ENCODE peak calls at places on chromosomes 1 and 21, in five cellular contexts. One of them, this sample, is unnamed. For H3K27me3, the result is how much of the 10 kb centered on the place peaks cover.

GRCh38 chr21:41808846-41809245 is 42.0 kb upstream of the RIPK4 start:
- DNase-seq in left ventricle myocardium inferior: no peak
- DNase-seq in CD8-positive, alpha-beta T cell: no peak
- DNase-seq in thoracic aorta: no peak
- DNase-seq in heart left ventricle: no peak
- DNase-seq in this sample: no peak

GRCh38 chr1:220432408-220432807 is 95.5 kb upstream of the MARK1 start:
- DNase-seq in left ventricle myocardium inferior: no peak
- DNase-seq in CD8-positive, alpha-beta T cell: no peak
- DNase-seq in heart left ventricle: no peak
- DNase-seq in thoracic aorta: no peak
- DNase-seq in this sample: no peak

GRCh38 chr21:39669485-39669884 is 56.7 kb downstream of the B3GALT5 start:
- DNase-seq in thoracic aorta: no peak
- DNase-seq in CD8-positive, alpha-beta T cell: no peak
- DNase-seq in heart left ventricle: no peak
- DNase-seq in left ventricle myocardium inferior: no peak
- DNase-seq in this sample: no peak

GRCh38 chr1:183687546-183688279 is 34.6 kb upstream of the APOBEC4 start:
- DNase-seq in heart left ventricle: no peak
- DNase-seq in thoracic aorta: no peak
- DNase-seq in left ventricle myocardium inferior: no peak
- DNase-seq in CD8-positive, alpha-beta T cell: no peak
- DNase-seq in this sample: no peak

GRCh38 chr1:18962121-18962721 is 5.7 kb upstream of the IFFO2 start:
- DNase-seq in left ventricle myocardium inferior: no peak
- DNase-seq in thoracic aorta: no peak
- DNase-seq in CD8-positive, alpha-beta T cell: no peak
- DNase-seq in heart left ventricle: no peak
- DNase-seq in this sample: no peak

GRCh38 chr1:200776949-200777348 is 38.3 kb downstream of the CAMSAP2 start:
- DNase-seq in CD8-positive, alpha-beta T cell: no peak
- DNase-seq in heart left ventricle: no peak
- DNase-seq in thoracic aorta: no peak
- DNase-seq in left ventricle myocardium inferior: no peak
- DNase-seq in this sample: no peak

GRCh38 chr1:4770713-4771112 is 116.3 kb downstream of the AJAP1 start:
- DNase-seq in left ventricle myocardium inferior: no peak
- DNase-seq in thoracic aorta: no peak
- DNase-seq in CD8-positive, alpha-beta T cell: no peak
- DNase-seq in heart left ventricle: no peak
- DNase-seq in this sample: no peak

GRCh38 chr1:236608930-236609726 is 4.8 kb upstream of the HEATR1 start:
- DNase-seq in CD8-positive, alpha-beta T cell: no peak
- DNase-seq in left ventricle myocardium inferior: peak
- DNase-seq in heart left ventricle: peak
- DNase-seq in thoracic aorta: no peak
- DNase-seq in this sample: peak

GRCh38 chr1:23664837-23665795 is 26.5 kb upstream of the RPL11 start:
- DNase-seq in heart left ventricle: no peak
- DNase-seq in thoracic aorta: no peak
- DNase-seq in CD8-positive, alpha-beta T cell: no peak
- DNase-seq in left ventricle myocardium inferior: no peak
- DNase-seq in this sample: no peak

DNA sequence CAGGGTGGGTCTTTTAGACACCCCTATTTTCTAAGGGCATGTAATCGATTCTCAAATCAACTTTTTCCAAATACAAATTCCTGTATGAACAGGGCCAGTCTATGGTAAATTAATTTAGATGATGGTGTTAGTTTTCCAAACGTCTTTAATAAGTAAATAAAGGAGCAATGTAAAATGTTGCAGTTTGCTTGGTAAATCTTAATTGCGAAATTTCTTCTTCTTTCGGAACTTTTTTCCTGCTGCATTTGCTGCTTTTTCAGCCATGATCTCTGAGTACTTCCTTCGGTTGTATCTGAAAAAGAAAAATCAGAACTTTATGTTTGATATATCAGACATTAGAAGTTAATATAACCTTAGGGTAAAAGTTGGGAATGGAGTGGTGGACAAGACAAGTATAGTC is 9.4 kb downstream of the DNTTIP2 start:
- DNase-seq in thoracic aorta: no peak
- DNase-seq in CD8-positive, alpha-beta T cell: no peak
- DNase-seq in heart left ventricle: no peak
- DNase-seq in left ventricle myocardium inferior: no peak
- DNase-seq in this sample: no peak
- H3K27ac ChIP-seq in thoracic aorta: no peak
- H3K27ac ChIP-seq in CD8-positive, alpha-beta T cell: no peak
- H3K27ac ChIP-seq in heart left ventricle: no peak
- H3K27ac ChIP-seq in left ventricle myocardium inferior: no peak
- H3K27ac ChIP-seq in this sample: no peak

GRCh38 chr1:151868404-151868980 is 15.0 kb upstream of the THEM5 start:
- DNase-seq in heart left ventricle: no peak
- DNase-seq in CD8-positive, alpha-beta T cell: no peak
- DNase-seq in left ventricle myocardium inferior: no peak
- DNase-seq in thoracic aorta: no peak
- DNase-seq in this sample: no peak

GRCh38 chr1:151864411-151864810 is 10.9 kb upstream of the THEM5 start:
- DNase-seq in thoracic aorta: no peak
- DNase-seq in CD8-positive, alpha-beta T cell: no peak
- DNase-seq in left ventricle myocardium inferior: no peak
- DNase-seq in heart left ventricle: no peak
- DNase-seq in this sample: no peak

GRCh38 chr1:151871284-151872030 is 17.9 kb upstream of the THEM5 start:
- DNase-seq in thoracic aorta: no peak
- DNase-seq in left ventricle myocardium inferior: no peak
- DNase-seq in heart left ventricle: no peak
- DNase-seq in CD8-positive, alpha-beta T cell: no peak
- DNase-seq in this sample: no peak

GRCh38 chr1:151867321-151867720 is 13.8 kb upstream of the THEM5 start:
- DNase-seq in thoracic aorta: no peak
- DNase-seq in heart left ventricle: no peak
- DNase-seq in left ventricle myocardium inferior: no peak
- DNase-seq in CD8-positive, alpha-beta T cell: no peak
- DNase-seq in this sample: no peak

DNA sequence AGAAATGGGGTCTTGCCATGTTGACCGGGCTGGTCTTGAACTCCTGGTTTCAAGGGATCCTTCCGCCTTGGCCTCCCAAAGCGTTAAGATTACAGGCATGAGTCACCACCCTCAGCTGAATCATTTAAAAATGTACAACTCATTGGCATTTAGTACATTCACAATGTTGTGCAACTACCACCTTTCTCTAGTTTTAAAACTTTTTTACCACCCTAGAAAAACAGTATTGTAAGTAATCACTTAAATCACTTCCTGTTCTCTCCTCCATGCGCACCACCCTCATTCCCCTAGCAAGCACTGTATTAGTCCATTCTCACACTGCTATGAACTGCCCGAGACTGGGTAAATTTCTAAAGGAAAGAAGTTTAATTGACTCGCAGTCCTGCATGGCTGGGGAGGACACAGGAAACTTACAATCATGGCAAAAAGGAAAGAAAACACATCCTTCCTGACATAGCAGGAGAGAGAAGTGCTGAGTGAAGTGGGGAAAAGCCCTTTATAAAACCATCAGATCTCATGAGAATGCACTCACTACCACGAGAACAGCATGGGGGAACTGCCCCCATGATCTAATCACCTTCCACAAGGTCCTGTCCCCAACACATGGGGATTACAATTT is 14.4 kb upstream of the THEM5 start:
- DNase-seq in thoracic aorta: no peak
- DNase-seq in heart left ventricle: no peak
- DNase-seq in left ventricle myocardium inferior: no peak
- DNase-seq in CD8-positive, alpha-beta T cell: no peak
- DNase-seq in this sample: no peak
- H3K27me3 ChIP-seq in thoracic aorta: under half
- H3K27me3 ChIP-seq in heart left ventricle: under half
- H3K27me3 ChIP-seq in left ventricle myocardium inferior: under half
- H3K27me3 ChIP-seq in CD8-positive, alpha-beta T cell: under half
- H3K27me3 ChIP-seq in this sample: under half

DNA sequence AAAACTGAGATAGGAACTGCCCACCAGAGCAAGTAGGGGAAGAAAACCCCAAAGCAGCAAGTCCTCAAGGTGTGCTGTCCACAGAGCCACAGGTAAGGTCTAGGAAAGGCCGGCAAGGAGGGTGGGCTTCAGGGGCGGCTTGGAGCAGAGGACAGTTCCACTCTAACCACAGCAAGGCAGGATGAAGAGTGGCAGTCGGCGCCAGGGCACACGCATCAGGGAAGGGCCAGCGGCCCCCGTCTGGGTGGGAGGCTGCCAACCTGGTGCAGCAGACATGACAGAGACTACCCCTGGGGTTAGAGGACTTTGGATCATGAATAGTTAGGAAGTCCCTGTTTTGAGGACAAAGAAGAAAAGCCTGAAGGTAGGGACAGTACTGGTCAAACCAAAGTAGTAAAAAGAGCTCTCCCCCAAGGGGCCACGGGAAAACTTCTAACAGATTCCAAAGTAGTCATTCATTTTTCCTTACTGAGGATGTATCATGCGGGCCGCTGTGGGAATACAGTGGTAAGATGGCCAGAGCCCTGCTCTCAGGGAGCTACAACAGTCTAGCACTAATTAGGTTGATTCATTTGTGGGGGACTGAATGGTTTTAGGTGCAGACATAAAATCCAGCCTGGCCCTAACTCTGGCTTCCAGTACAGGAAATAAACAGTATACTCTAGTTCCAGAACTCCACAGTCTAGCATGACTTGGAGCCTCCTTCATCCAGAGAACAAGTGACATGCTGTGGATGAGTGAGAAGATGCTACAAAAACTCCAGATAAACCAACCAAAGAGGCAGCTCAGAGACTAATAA is 3.5 kb upstream of the RAP1GAP start:
- DNase-seq in left ventricle myocardium inferior: no peak
- DNase-seq in thoracic aorta: no peak
- DNase-seq in heart left ventricle: no peak
- DNase-seq in CD8-positive, alpha-beta T cell: no peak
- DNase-seq in this sample: no peak
- H3K27ac ChIP-seq in left ventricle myocardium inferior: peak
- H3K27ac ChIP-seq in thoracic aorta: peak
- H3K27ac ChIP-seq in heart left ventricle: no peak
- H3K27ac ChIP-seq in CD8-positive, alpha-beta T cell: no peak
- H3K27ac ChIP-seq in this sample: no peak

DNA sequence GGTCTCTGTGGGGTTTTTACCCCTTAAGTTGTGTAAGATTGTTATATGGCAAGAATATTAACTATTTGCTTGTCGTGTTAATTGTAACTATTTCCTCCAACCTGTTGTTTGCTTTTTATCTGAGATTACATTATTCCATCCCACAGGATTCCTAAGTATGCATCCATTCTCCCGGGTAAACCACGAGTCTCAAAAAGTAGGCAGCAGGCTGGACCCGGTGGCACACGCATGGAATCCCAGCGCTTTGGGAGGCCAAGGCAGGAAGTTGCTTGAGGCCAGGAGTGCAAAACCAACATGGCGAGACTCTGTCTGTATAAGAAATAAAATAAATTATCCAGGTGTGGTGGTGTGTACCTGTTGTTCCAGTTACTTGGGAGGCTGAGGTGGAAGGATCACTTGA is 12.6 kb upstream of the RSPO1 start:
- DNase-seq in left ventricle myocardium inferior: no peak
- DNase-seq in heart left ventricle: no peak
- DNase-seq in CD8-positive, alpha-beta T cell: no peak
- DNase-seq in thoracic aorta: no peak
- DNase-seq in this sample: no peak
- H3K27me3 ChIP-seq in left ventricle myocardium inferior: half or more
- H3K27me3 ChIP-seq in heart left ventricle: under half
- H3K27me3 ChIP-seq in CD8-positive, alpha-beta T cell: under half
- H3K27me3 ChIP-seq in thoracic aorta: under half
- H3K27me3 ChIP-seq in this sample: under half

GRCh38 chr1:109112056-109112651 is 1.8 kb upstream of the ELAPOR1 start:
- DNase-seq in thoracic aorta: no peak
- DNase-seq in heart left ventricle: no peak
- DNase-seq in CD8-positive, alpha-beta T cell: no peak
- DNase-seq in left ventricle myocardium inferior: no peak
- DNase-seq in this sample: no peak
- H3K27ac ChIP-seq in thoracic aorta: no peak
- H3K27ac ChIP-seq in heart left ventricle: no peak
- H3K27ac ChIP-seq in CD8-positive, alpha-beta T cell: peak
- H3K27ac ChIP-seq in left ventricle myocardium inferior: peak
- H3K27ac ChIP-seq in this sample: no peak

DNA sequence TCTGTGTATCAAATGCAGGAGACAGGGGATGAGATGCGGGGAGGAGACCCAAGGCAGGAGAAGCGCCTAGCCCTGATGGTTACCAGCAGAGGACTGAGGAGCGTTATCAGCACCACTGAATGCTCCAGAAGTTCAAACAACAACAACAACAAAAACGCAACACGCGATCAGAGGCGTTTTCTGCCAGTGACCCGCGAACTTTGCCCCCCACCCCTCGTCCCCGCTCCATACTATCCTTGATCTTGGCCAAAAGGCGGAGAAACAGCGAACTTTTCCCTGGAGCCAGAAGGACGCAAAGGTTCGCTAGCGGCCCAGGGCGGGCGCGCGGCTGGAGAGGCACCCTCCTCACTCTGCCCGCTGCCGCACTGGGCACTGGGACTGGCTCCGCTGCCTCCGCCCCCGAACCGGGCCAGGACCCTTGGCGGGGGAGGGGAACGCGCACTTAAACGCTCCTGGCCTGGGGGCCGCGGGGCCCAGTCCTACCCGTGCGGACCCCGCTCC is 699 bp downstream of the ECHDC2 start:
- DNase-seq in left ventricle myocardium inferior: peak
- DNase-seq in CD8-positive, alpha-beta T cell: no peak
- DNase-seq in heart left ventricle: peak
- DNase-seq in thoracic aorta: no peak
- DNase-seq in this sample: no peak
- H3K27me3 ChIP-seq in left ventricle myocardium inferior: under half
- H3K27me3 ChIP-seq in CD8-positive, alpha-beta T cell: under half
- H3K27me3 ChIP-seq in heart left ventricle: under half
- H3K27me3 ChIP-seq in thoracic aorta: under half
- H3K27me3 ChIP-seq in this sample: under half

This sample was measured in lung.